ENCODE peak calls at places on chromosomes 7 and 10, in five cellular contexts. M is left lung, F is BJ, H is cardiac muscle cell, V is DND-41. S is an unnamed sample.

GRCh38 chr7:19403691-19404090 is 258.5 kb upstream of the FERD3L start:
- DNase-seq in V (no peak), F (no peak), H (no peak), M (no peak), S (no peak)

GRCh38 chr7:5827755-5828154 is 46.3 kb upstream of the RNF216 start:
- DNase-seq in V (peak), F (no peak), H (peak), M (no peak), S (no peak)

GRCh38 chr7:132773527-132773956 is 197.3 kb upstream of the PLXNA4 start:
- DNase-seq in F (peak), V (no peak), H (no peak), M (no peak), S (no peak)

GRCh38 chr7:82945056-82945455 is 217.6 kb downstream of the PCLO start:
- DNase-seq in M (no peak), H (no peak), F (no peak), V (no peak), S (no peak)

GRCh38 chr10:93181929-93182327 is 108.2 kb downstream of the CYP26A1 start:
- DNase-seq in F (no peak), M (no peak), H (no peak), V (no peak), S (no peak)

GRCh38 chr7:2776353-2776752 is 67.8 kb downstream of the GNA12 start:
- DNase-seq in F (no peak), M (no peak), H (no peak), V (no peak), S (no peak)

GRCh38 chr10:7411671-7412481 is 1.0 kb upstream of the SFMBT2 start:
- DNase-seq in F (no peak), M (peak), V (no peak), H (no peak), S (no peak)

GRCh38 chr7:121020243-121020642 is 31.7 kb downstream of the CPED1 start:
- DNase-seq in H (no peak), V (no peak), M (no peak), F (no peak), S (no peak)

GRCh38 chr10:36110097-36110496 is 468.0 kb upstream of the FZD8 start:
- DNase-seq in H (no peak), F (no peak), M (no peak), V (no peak), S (no peak)

GRCh38 chr10:93272884-93273675 is 199.4 kb downstream of the CYP26A1 start:
- DNase-seq in M (no peak), H (no peak), F (no peak), V (no peak), S (no peak)

GRCh38 chr10:89074120-89074519 is 83.5 kb downstream of the FAS start:
- DNase-seq in H (no peak), M (no peak), F (no peak), V (no peak), S (peak)

GRCh38 chr7:153443031-153443430 is 609.2 kb upstream of the DPP6 start:
- DNase-seq in H (no peak), V (no peak), F (no peak), M (no peak), S (no peak)

GRCh38 chr7:156827587-156828203 is 65.3 kb downstream of the LMBR1 start:
- DNase-seq in M (no peak), H (peak), F (no peak), V (no peak), S (no peak)

GRCh38 chr10:127894146-127894545 is 1.4 kb upstream of the CLRN3 start:
- DNase-seq in M (no peak), V (no peak), H (no peak), F (no peak), S (no peak)

GRCh38 chr10:82813856-82814255 is 938.9 kb downstream of the NRG3 start:
- DNase-seq in F (no peak), M (no peak), V (no peak), H (no peak), S (no peak)

GRCh38 chr7:20408467-20408826 is 77.7 kb downstream of the ITGB8 start:
- DNase-seq in M (no peak), H (no peak), V (no peak), F (no peak), S (no peak)
- H3K4me3 ChIP-seq in M (no peak), H (no peak), V (no peak), F (no peak), S (no peak)

GRCh38 chr7:158614695-158615094 is 27.1 kb upstream of the PTPRN2 start:
- DNase-seq in V (no peak), H (no peak), M (no peak), F (peak), S (no peak)
- TF ChIP-seq CTCF in V (no peak), H (no peak), M (no peak), F (no peak), S (no peak)

GRCh38 chr7:101125989-101126650 is 784 bp upstream of the SERPINE1 start:
- DNase-seq in M (peak), H (no peak), F (no peak), V (no peak), S (peak)

GRCh38 chr7:101126651-101127459 is at the start of gene SERPINE1:
- DNase-seq in V (peak), F (peak), H (peak), M (peak), S (peak)

GRCh38 chr7:101128040-101128834 is 1.3 kb downstream of the SERPINE1 start:
- DNase-seq in V (peak), H (no peak), M (no peak), F (no peak), S (no peak)

GRCh38 chr7:101129603-101130117 is 2.8 kb downstream of the SERPINE1 start:
- DNase-seq in M (no peak), F (no peak), H (no peak), V (no peak), S (no peak)

DNA sequence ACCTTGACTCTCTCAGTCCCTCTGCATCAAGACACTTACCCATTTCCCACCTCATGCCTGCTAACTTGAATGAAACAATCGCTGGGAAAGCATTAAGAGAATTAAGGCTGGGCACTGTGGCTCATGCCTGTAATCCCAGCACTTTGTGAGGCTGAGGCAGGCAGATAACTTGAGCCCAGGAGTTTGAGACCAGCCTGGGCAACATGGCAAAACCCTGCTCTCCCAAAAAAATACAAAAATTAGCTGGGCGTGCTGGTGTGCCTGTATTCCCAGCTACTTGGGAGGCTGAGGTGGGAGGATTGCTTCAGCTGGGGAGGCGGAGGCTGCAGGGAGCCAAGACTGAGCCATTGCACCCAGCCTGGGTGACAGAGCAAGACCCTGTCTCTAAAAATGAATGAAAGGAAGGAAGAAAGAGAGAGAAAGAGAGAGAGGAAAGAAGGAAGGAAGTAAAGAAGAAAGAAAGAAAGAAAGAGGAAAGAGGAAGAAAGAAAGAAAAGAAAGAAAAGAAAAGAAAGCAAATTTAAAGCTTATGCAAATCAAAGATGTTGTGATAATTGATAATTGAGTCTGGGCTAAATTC is 646 bp downstream of the SERPINE1 start:
- DNase-seq in F (no peak), V (no peak), M (no peak), H (no peak), S (no peak)
- H3K4me3 ChIP-seq in F (peak), V (peak), M (peak), H (no peak), S (peak)

GRCh38 chr10:69660296-69660695 is 30.2 kb downstream of the FAM241B start:
- DNase-seq in V (no peak), M (no peak), F (no peak), H (no peak), S (no peak)
- TF ChIP-seq CTCF in V (no peak), M (no peak), F (no peak), H (no peak), S (no peak)

DNA sequence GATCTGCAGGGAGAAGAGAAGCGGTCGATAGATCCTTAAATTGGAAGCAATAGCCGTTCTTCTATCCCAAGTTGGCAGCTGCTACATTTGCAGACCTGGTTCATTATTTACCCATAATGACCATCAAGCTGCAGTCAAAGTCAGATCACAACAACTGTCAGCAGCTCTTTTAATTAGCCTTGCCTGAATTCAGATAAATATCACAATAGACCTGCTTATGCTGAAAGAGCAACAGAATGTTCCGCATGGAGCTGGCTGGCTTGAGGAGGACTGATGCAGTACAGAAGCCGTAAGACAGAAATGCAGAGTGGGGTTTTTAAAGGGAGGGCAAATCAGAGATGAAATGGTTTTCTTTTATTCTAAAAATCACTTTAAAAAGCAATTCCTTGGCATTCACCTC is 109.4 kb downstream of the HIBADH start:
- DNase-seq in F (no peak), M (no peak), V (no peak), H (no peak), S (no peak)
- H3K4me3 ChIP-seq in F (no peak), M (no peak), V (no peak), H (no peak), S (no peak)

GRCh38 chr10:60446070-60446833 is 56.6 kb upstream of the ANK3 start:
- DNase-seq in H (no peak), V (no peak), F (no peak), M (no peak), S (no peak)

GRCh38 chr10:60446855-60447254 is 57.2 kb upstream of the ANK3 start:
- DNase-seq in F (no peak), M (no peak), V (no peak), H (no peak), S (peak)

GRCh38 chr10:60444494-60445064 is 54.9 kb upstream of the ANK3 start:
- DNase-seq in V (no peak), H (peak), M (no peak), F (no peak), S (no peak)

DNA sequence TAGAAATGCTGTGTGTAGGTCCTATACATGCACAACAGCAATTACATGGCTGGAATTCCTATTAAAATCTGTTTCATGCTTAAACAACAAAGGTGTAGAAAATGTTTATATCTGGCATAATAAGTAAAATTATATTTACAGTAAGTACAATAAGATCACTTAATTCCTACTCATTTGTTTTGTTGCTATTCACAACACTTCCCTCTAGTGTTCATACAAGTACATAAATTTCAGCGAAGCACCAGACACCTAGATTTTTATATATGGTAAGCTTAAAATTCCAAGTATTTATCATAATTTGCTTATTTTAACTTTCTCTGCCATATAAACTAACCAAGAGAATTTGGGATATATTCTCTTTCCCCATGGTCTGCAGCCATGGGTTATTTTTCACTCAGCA is 51.8 kb upstream of the ANK3 start:
- DNase-seq in H (no peak), V (no peak), F (no peak), M (no peak), S (no peak)
- TF ChIP-seq CTCF in H (peak), V (peak), F (peak), M (no peak), S (no peak)

S was measured in heart left ventricle.